ENCODE peak calls at places on chromosomes 2 and 18, in nine cellular contexts. T is progenitor cell of endocrine pancreas; I is H1; F is GM06990; C is spleen; E is upper lobe of right lung; S is cardiac muscle cell; D is fibroblast of lung; J is CD4-positive, alpha-beta T cell. O is an unnamed sample.

GRCh38 chr2:30421551-30422436 is 25.3 kb upstream of the LCLAT1 start:
- DNase-seq in T (no peak), I (no peak), F (no peak), C (no peak), E (no peak), S (peak; percentile 82), D (peak; percentile 65), J (peak; percentile 20), O (peak; percentile 77)

GRCh38 chr2:2107627-2108026 is 223.4 kb downstream of the MYT1L start:
- DNase-seq in T (no peak), I (no peak), F (no peak), C (no peak), E (no peak), S (no peak), D (no peak), J (no peak), O (no peak)

GRCh38 chr2:121095257-121096080 is 189.5 kb downstream of the TFCP2L1 start:
- DNase-seq in T (peak; percentile 50), I (peak; percentile 81), F (no peak), C (peak; percentile 78), E (peak; percentile 90), S (peak; percentile 78), D (peak; percentile 57), J (no peak), O (peak; percentile 8)

GRCh38 chr18:51531496-51531895 is 334.0 kb upstream of the MEX3C start:
- DNase-seq in T (no peak), I (no peak), F (no peak), C (no peak), E (no peak), S (no peak), D (no peak), J (no peak), O (no peak)

GRCh38 chr2:96601382-96602292 is 36.5 kb downstream of the KANSL3 start:
- DNase-seq in T (no peak), I (no peak), F (no peak), C (no peak), E (no peak), S (no peak), D (no peak), J (no peak), O (no peak)

GRCh38 chr2:112010751-112011150 is 44.3 kb upstream of the TMEM87B start:
- DNase-seq in T (no peak), I (no peak), F (no peak), C (no peak), E (no peak), S (no peak), D (no peak), J (no peak), O (no peak)

GRCh38 chr18:67300498-67300897 is 216.0 kb downstream of the DSEL start:
- DNase-seq in T (no peak), I (no peak), F (peak; percentile 13), C (no peak), E (no peak), S (no peak), D (peak; percentile 1), J (no peak), O (no peak)

GRCh38 chr2:132392211-132392610 is 24.4 kb upstream of the GPR39 start:
- DNase-seq in T (no peak), I (no peak), F (no peak), C (no peak), E (no peak), S (no peak), D (peak; percentile 12), J (no peak), O (no peak)

GRCh38 chr2:111627256-111627655 is 256.7 kb downstream of the ANAPC1 start:
- DNase-seq in T (no peak), I (no peak), F (no peak), C (no peak), E (no peak), S (no peak), D (no peak), J (no peak), O (no peak)

GRCh38 chr2:240376739-240377138 is 58.7 kb upstream of the GPC1 start:
- DNase-seq in T (no peak), I (no peak), F (no peak), C (no peak), E (no peak), S (no peak), D (no peak), J (no peak), O (no peak)
- TF ChIP-seq CTCF in T (no peak), I (peak; percentile 20), F (no peak), C (no peak), E (no peak), S (no peak), D (no peak), J (no peak), O (no peak)

DNA sequence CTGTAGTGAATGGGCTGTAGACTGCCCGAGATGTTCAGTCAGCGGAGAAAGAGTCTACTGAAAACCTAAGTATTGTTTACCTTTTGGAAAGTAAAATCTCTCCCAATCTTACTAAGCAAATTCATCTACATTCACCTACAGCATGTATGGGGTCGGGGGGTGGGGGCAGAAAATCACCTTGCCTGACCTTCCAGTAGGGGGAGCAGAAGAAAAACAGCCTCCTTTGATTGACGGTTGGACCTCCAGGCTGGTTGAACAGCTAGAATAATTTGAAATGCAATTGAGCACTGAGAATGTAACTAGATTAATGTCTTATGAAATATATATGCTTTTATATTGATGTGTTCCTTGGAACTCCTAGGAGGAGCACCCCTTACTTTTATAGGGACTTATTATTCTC is 10.0 kb downstream of the LRATD1 start:
- DNase-seq in T (no peak), I (no peak), F (no peak), C (no peak), E (no peak), S (no peak), D (no peak), J (no peak), O (no peak)
- TF ChIP-seq CTCF in T (peak; percentile 41), I (peak; percentile 67), F (peak; percentile 45), C (no peak), E (no peak), S (no peak), D (no peak), J (no peak), O (no peak)

DNA sequence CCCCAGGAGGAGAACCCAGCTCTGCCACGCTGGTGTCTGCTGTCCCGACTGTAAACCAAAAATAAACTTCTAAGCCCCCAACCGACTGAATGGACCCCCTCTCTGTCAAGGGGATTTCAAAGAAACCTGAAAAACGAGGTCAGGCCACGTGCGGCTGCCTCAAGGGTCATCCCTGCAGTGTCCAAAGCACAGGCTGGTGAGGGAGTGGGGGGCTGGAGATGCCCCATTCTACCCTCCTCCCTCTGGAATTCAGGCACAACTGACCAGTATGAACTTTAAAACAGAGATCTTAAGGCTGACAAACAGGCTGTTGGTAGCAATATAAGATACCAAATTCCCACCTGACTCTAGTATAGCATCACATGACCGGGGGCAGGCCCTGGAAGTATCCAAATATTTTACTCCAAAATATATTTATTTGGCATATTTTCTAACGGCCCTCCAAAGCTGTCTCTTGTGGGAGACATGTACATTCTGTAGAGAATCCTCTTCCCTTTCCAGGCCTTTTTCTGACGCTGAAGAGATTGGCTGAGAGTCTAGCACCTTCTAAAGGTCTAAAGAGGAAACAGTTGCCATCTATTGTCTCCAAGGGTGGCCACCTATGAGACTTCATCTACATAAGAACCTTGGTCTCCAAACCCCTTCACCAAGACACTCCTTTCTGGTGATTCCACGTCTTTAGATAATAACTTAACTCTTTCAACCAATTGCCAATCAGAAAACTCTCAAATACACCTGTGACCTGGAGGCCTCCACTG is 40.4 kb upstream of the CTDP1 start:
- DNase-seq in T (no peak), I (peak; percentile 40), F (no peak), C (peak; percentile 32), E (no peak), S (peak; percentile 14), D (no peak), J (no peak), O (no peak)
- TF ChIP-seq CTCF in T (no peak), I (no peak), F (no peak), C (no peak), E (no peak), S (peak; percentile 6), D (no peak), J (no peak), O (no peak)

DNA sequence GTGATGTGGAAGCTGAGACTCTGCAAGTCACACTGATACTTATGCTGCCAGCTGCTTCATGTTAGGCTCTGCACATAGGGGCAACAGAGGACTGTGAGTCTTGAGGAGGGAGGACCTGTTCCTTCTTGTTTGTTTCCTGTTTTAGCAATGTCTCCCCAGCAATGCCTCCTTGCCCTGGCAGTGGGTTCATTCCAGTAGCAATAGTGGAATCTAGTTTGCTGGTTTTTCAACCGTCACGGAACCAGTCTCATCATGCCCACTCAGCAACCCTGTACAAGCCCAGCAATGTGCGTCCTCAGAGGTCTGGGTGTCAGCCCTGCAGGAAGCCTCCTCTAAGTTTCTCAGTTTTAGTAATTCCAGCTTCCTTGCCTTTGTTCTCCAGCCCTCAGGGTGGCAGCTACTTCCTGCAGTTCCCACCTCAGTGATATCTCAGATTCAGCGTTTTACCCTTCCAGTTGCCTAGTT is 20.5 kb upstream of the ITGB6 start:
- DNase-seq in T (no peak), I (no peak), F (peak; percentile 22), C (no peak), E (no peak), S (no peak), D (no peak), J (no peak), O (no peak)
- TF ChIP-seq CTCF in T (no peak), I (no peak), F (no peak), C (no peak), E (no peak), S (no peak), D (no peak), J (no peak), O (no peak)

GRCh38 chr2:25976884-25977741 is 5.2 kb downstream of the KIF3C start:
- DNase-seq in T (no peak), I (no peak), F (no peak), C (peak; percentile 29), E (no peak), S (no peak), D (peak; percentile 50), J (no peak), O (no peak)
- TF ChIP-seq CTCF in T (no peak), I (no peak), F (no peak), C (no peak), E (no peak), S (no peak), D (no peak), J (no peak), O (no peak)

GRCh38 chr2:128590309-128591021 is 271.8 kb upstream of the HS6ST1 start:
- DNase-seq in T (no peak), I (no peak), F (no peak), C (no peak), E (peak; percentile 16), S (no peak), D (no peak), J (no peak), O (no peak)

GRCh38 chr2:128593518-128594272 is 275.0 kb upstream of the HS6ST1 start:
- DNase-seq in T (no peak), I (no peak), F (no peak), C (no peak), E (no peak), S (peak; percentile 77), D (peak; percentile 52), J (no peak), O (no peak)

GRCh38 chr2:128591022-128591840 is 272.6 kb upstream of the HS6ST1 start:
- DNase-seq in T (no peak), I (no peak), F (no peak), C (peak; percentile 51), E (no peak), S (no peak), D (no peak), J (no peak), O (no peak)

GRCh38 chr2:128594273-128594910 is 275.7 kb upstream of the HS6ST1 start:
- DNase-seq in T (no peak), I (peak; percentile 37), F (no peak), C (no peak), E (no peak), S (no peak), D (no peak), J (no peak), O (no peak)

GRCh38 chr2:128591841-128592822 is 273.5 kb upstream of the HS6ST1 start:
- DNase-seq in T (no peak), I (peak; percentile 49), F (no peak), C (no peak), E (peak; percentile 31), S (peak; percentile 23), D (no peak), J (no peak), O (no peak)
- TF ChIP-seq CTCF in T (no peak), I (peak; percentile 49), F (no peak), C (no peak), E (no peak), S (no peak), D (no peak), J (no peak), O (no peak)